ENCODE peak calls at places on chromosomes 16 and 17, in five cellular contexts. O is tibial nerve, F is prostate gland, J is IMR-90, P is colonic mucosa. B is an unnamed sample. For H3K9me3, the result is how much of the 10 kb centered on the place peaks cover.

GRCh38 chr17:30124273-30124796 is 7.7 kb downstream of the NSRP1 start:
- DNase-seq in F (no peak), P (no peak), J (no peak), O (no peak), B (no peak)

GRCh38 chr17:68942389-68942788 is 12.8 kb downstream of the ABCA8 start:
- DNase-seq in F (no peak), J (no peak), O (no peak), P (no peak), B (no peak)

GRCh38 chr16:85359147-85359822 is 247.0 kb upstream of the CIBAR2 start:
- DNase-seq in P (no peak), J (peak), F (no peak), O (no peak), B (no peak)

GRCh38 chr16:9016824-9017223 is 53.1 kb upstream of the USP7 start:
- DNase-seq in P (no peak), J (no peak), O (no peak), F (no peak), B (no peak)

GRCh38 chr16:5900046-5900445 is 802.5 kb upstream of the EEF2KMT start:
- DNase-seq in J (no peak), O (no peak), F (no peak), P (no peak), B (no peak)

GRCh38 chr17:15451681-15452080 is 15.7 kb downstream of the CDRT4 start:
- DNase-seq in P (no peak), F (no peak), J (no peak), O (no peak), B (no peak)

GRCh38 chr17:3687949-3688614 is 7.9 kb downstream of the P2RX5 start:
- DNase-seq in F (no peak), P (no peak), O (no peak), J (no peak), B (no peak)

GRCh38 chr17:32490101-32490482 is 3.3 kb downstream of the CDK5R1 start:
- DNase-seq in F (no peak), O (no peak), J (no peak), P (no peak), B (no peak)

GRCh38 chr17:50631908-50632571 is 2.6 kb upstream of the ABCC3 start:
- DNase-seq in O (no peak), F (no peak), J (no peak), P (no peak), B (no peak)

GRCh38 chr17:21034350-21035235 is 8.2 kb downstream of the USP22 start:
- DNase-seq in F (no peak), P (no peak), J (peak), O (no peak), B (no peak)

GRCh38 chr16:81601008-81601428 is 156.4 kb downstream of the CMIP start:
- DNase-seq in P (no peak), J (peak), F (peak), O (no peak), B (no peak)

GRCh38 chr17:77594416-77595209 is 363.9 kb upstream of the TNRC6C start:
- DNase-seq in O (no peak), J (no peak), P (no peak), F (no peak), B (no peak)

GRCh38 chr17:15651001-15651582 is 31.6 kb upstream of the FBXW10B start:
- DNase-seq in J (no peak), O (no peak), F (no peak), P (peak), B (no peak)

GRCh38 chr17:74243013-74243755 is 29.8 kb downstream of the TTYH2 start:
- DNase-seq in P (no peak), O (no peak), J (no peak), F (no peak), B (peak)

GRCh38 chr17:41555105-41555887 is 16.6 kb downstream of the KRT9 start:
- DNase-seq in P (peak), O (no peak), J (no peak), F (no peak), B (no peak)

GRCh38 chr17:50661795-50662391 is 27.2 kb downstream of the ABCC3 start:
- DNase-seq in O (no peak), J (peak), P (peak), F (peak), B (peak)

GRCh38 chr16:35134471-35134870 is 1675.1 kb downstream of the TP53TG3F start:
- DNase-seq in O (no peak), P (no peak), F (no peak), J (no peak), B (no peak)

DNA sequence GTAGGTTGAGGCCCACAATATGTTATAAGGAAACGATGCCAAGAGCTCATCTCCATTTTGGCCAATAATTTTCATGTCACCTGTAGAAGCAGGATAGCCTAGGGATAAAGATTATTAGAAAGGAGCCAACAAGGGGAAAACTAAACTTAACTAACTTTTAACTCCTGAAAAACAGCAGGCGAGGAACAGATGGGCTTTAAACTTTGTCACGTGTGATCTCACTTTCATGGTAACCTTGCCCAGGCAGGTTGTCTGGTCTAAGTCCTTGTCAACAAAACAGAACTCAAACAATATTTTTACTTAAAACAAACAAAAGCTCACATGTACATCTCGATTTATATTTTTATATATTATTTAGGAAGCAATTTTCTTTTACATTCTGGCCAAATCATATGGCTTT is 1672.0 kb downstream of the TP53TG3F start:
- DNase-seq in J (no peak), F (no peak), O (no peak), P (no peak), B (no peak)
- H3K9me3 ChIP-seq in J (under half), F (under half), O (under half), P (under half), B (under half)

DNA sequence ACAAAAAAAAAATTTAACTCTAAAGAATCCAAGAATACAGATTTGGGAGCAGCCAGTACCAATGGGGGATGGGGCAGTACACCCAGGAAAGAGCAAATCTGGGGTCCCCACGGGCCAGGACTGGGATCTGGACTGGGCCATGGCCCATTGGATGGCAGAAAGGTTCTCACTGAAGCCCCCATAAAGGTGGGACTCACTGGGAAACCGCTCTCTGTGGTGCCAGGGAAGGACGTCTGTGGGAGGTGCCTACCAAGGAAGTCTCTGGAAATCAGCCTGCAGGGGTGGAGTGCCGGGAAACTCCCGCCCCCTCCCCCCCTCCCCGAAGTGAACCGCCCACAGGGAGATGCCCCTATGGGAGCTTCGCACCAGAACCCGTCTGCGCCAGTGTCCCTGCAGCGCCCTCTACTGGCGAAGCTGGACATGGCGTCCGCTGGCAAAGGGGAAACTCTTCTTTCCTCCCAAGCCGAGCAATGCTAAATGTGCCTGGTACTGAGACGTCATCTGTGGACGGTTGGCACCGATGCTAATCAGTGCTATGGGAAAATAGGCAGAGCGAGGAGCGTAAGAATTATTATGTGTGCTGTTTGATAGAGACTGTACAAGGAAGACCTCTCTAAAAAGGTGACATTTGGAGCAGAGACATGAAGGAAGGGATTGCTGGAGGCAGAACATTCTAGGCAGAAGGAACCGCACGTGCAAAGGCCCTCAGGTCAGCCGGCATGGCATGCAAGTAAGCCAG is 671.1 kb downstream of the WWOX start:
- DNase-seq in J (no peak), P (peak), F (peak), O (peak), B (peak)
- TF ChIP-seq CTCF in J (no peak), P (peak), F (peak), O (peak), B (peak)

DNA sequence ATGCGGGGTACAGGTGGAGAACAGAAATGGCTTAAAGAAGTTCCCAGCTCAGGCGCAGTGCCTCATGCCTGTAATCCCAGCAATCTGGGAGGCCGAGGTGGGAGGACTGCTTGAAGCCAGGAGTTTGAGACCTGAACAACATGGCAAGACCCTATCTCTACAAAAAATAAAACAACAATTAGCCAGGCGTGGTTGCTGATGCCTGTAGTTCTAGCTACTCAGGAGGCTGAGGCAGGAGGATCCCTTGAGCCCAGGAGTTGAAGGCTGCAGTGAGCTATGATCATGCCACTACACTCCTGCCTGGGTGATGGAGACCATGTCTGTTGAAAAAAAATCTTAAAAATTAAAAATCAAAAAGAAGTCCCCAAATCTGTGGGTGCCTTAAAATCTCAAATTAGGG is 228.3 kb upstream of the WSB1 start:
- DNase-seq in J (no peak), F (no peak), P (no peak), O (no peak), B (no peak)
- H3K9me3 ChIP-seq in J (under half), F (under half), P (under half), O (under half), B (under half)

GRCh38 chr16:11801481-11802021 is 4.5 kb upstream of the ZC3H7A start:
- DNase-seq in P (no peak), F (no peak), O (no peak), J (peak), B (no peak)
- TF ChIP-seq CTCF in P (no peak), F (no peak), O (no peak), J (no peak), B (no peak)

DNA sequence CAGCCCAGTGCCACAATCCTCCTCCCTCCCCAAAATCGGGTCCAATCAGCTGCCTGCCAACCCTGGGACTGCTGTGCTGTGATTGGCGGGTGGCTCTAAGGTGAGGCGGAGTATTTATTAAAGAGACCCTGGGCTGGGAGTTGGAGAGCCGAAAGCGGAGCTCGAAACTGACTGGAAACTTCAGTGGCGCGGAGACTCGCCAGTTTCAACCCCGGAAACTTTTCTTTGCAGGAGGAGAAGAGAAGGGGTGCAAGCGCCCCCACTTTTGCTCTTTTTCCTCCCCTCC is at the start of gene SOX9:
- DNase-seq in F (peak), P (peak), O (peak), J (peak), B (peak)
- H3K9me3 ChIP-seq in F (under half), P (under half), O (under half), J (under half), B (under half)

DNA sequence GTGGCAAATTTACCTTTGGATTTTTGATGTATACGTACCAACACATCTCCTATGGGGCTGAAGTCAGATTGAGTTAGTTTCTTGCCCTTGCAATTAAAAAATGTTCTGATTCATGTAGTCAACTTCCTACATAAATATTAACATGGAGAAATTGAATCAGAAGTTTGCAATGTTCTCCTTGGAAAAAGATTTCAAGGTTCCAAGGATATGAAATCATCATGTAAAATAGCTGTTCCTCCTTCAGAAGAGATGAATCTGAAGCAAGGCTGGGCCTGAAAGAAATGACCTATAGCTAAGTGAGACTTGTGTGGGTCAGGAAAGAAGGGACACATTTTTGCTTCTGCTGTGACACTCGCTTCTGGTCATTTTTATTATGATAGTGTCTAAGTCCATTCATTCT is 131.7 kb downstream of the RGS9 start:
- DNase-seq in F (no peak), P (no peak), O (no peak), J (peak), B (no peak)
- TF ChIP-seq CTCF in F (no peak), P (no peak), O (no peak), J (no peak), B (no peak)

GRCh38 chr16:64826374-64826773 is 295.5 kb downstream of the CDH11 start:
- DNase-seq in F (no peak), J (peak), O (no peak), P (no peak), B (no peak)

GRCh38 chr16:64823676-64824075 is 298.2 kb downstream of the CDH11 start:
- DNase-seq in F (no peak), J (no peak), O (no peak), P (no peak), B (no peak)
- H3K9me3 ChIP-seq in F (under half), J (under half), O (under half), P (under half), B (under half)

GRCh38 chr17:22695228-22695619 is 1002.9 kb downstream of the KCNJ18 start:
- DNase-seq in F (no peak), O (no peak), P (no peak), J (no peak), B (no peak)
- TF ChIP-seq CTCF in F (no peak), O (no peak), P (no peak), J (no peak), B (no peak)

DNA sequence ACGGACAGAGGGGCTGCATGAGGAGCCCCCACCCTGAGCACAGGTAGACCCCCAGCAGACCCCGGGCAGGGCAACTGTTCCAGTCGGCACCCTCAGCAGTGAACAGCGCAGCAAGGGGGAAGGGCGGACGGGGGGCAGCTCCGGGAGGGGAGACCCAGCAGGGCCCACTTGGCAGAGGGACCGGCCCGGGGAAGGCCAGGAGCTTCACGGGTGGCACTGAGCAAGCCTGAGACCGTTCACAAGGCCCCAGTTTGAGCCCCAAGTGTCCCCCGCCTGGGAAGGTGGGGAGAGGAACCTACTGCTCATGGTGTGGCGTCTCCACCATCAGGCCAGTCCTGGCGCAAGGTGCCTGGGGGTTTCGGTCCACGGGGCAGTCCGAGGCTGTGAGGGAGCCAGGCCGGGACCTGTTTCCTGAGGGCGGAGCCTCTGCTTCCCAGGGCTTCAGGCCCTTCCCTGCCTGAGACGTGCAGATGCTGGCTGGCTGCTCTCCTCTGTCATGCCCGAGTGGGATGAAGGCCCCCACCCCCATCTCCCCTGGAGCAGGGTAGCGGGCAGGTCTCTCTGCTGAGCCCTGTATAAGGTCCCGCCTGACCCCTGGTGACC is 54.4 kb upstream of the GNG13 start:
- DNase-seq in O (no peak), J (no peak), F (no peak), P (no peak), B (no peak)
- H3K9me3 ChIP-seq in O (under half), J (under half), F (under half), P (under half), B (under half)

DNA sequence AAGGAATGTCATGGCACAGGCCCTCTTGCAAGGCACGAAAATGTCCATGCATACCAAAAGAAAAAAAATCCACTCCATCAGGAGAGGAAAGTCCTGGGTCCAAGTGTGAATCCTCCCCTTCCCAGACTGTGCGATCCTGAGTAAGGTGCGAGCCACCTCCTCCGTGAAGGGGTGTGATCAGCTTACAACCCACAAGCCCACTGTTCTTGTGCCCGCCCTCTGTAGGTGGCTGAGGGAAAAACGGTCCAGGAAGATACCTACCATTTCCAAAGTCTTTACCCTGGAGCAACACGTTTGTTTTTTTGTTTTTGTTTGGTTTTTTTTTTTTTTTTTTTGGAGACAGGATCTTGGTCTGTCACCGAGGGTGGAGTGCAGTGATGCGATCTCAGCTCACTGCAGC is 116.5 kb downstream of the ZNF423 start:
- DNase-seq in J (no peak), P (no peak), F (no peak), O (no peak), B (no peak)
- TF ChIP-seq CTCF in J (no peak), P (no peak), F (no peak), O (no peak), B (no peak)

B was measured in stomach.